ENCODE peak calls at places on chromosomes 1 and 21, in four cellular contexts. I is activated T-cell treated with anti-CD3 and anti-CD28 coated beads for 24 hours, N is A172, E is foreskin fibroblast. M is an unnamed sample.

GRCh38 chr1:29275435-29275834 is 39.1 kb downstream of the PTPRU start:
- DNase-seq in E (no peak), N (no peak), I (no peak), M (no peak)

GRCh38 chr21:19322360-19322759 is 918.8 kb upstream of the TMPRSS15 start:
- DNase-seq in I (no peak), E (no peak), N (no peak), M (peak)

GRCh38 chr1:173269490-173270230 is 62.5 kb upstream of the TNFSF4 start:
- DNase-seq in N (peak), I (no peak), E (peak), M (no peak)

GRCh38 chr1:100502052-100502792 is 35.7 kb upstream of the GPR88 start:
- DNase-seq in I (no peak), N (no peak), E (peak), M (no peak)

GRCh38 chr21:34952701-34953100 is 96.4 kb downstream of the RUNX1 start:
- DNase-seq in E (no peak), I (no peak), N (peak), M (no peak)

GRCh38 chr1:112876315-112876714 is 79.7 kb downstream of the SLC16A1 start:
- DNase-seq in N (no peak), E (no peak), I (no peak), M (no peak)

GRCh38 chr1:160112370-160112769 is 3.2 kb upstream of the ATP1A2 start:
- DNase-seq in E (no peak), I (no peak), N (no peak), M (no peak)

GRCh38 chr1:17190526-17190995 is 14.4 kb upstream of the PADI1 start:
- DNase-seq in I (no peak), E (no peak), N (no peak), M (no peak)

GRCh38 chr1:230632273-230632873 is 9.9 kb upstream of the COG2 start:
- DNase-seq in E (peak), I (no peak), N (peak), M (peak)

GRCh38 chr1:218353656-218354055 is 8.5 kb downstream of the TGFB2 start:
- DNase-seq in E (no peak), I (no peak), N (no peak), M (no peak)

GRCh38 chr1:208201241-208201640 is 42.9 kb downstream of the PLXNA2 start:
- DNase-seq in I (no peak), N (peak), E (peak), M (no peak)

GRCh38 chr1:243213045-243213787 is 41.9 kb downstream of the CEP170 start:
- DNase-seq in I (no peak), N (peak), E (peak), M (no peak)

GRCh38 chr1:10697621-10698160 is 98.8 kb downstream of the CASZ1 start:
- DNase-seq in I (no peak), E (no peak), N (no peak), M (no peak)

GRCh38 chr1:31694910-31695300 is 8.9 kb downstream of the COL16A1 start:
- DNase-seq in N (no peak), I (no peak), E (no peak), M (peak)

GRCh38 chr1:170471310-170471839 is 60.6 kb upstream of the GORAB start:
- DNase-seq in E (peak), I (no peak), N (no peak), M (no peak)

GRCh38 chr1:236835491-236835890 is 40.4 kb downstream of the MTR start:
- DNase-seq in E (no peak), I (no peak), N (no peak), M (no peak)

GRCh38 chr1:84877592-84877991 is 15.4 kb downstream of the LPAR3 start:
- DNase-seq in I (no peak), E (peak), N (no peak), M (no peak)

GRCh38 chr1:78491311-78492071 is 717 bp downstream of the PTGFR start:
- DNase-seq in I (no peak), N (peak), E (peak), M (no peak)

GRCh38 chr1:43524804-43525203 is 5.9 kb upstream of the PTPRF start:
- DNase-seq in E (no peak), N (no peak), I (no peak), M (no peak)